ENCODE peak calls at places on chromosomes 1 and 21, in nine cellular contexts. One of them, this sample, is unnamed.

GRCh38 chr1:55916480-55916879 is 662.9 kb downstream of the PLPP3 start:
- DNase-seq in IMR-90: peak
- DNase-seq in NB4: no peak
- DNase-seq in HepG2: no peak
- DNase-seq in heart left ventricle: no peak
- DNase-seq in tibial nerve: no peak
- DNase-seq in esophagus squamous epithelium: no peak
- DNase-seq in vagina: no peak
- DNase-seq in adrenal gland: no peak
- DNase-seq in this sample: no peak

GRCh38 chr1:109904105-109904817 is 6.4 kb upstream of the CSF1 start:
- DNase-seq in heart left ventricle: no peak
- DNase-seq in IMR-90: no peak
- DNase-seq in NB4: no peak
- DNase-seq in HepG2: peak
- DNase-seq in tibial nerve: no peak
- DNase-seq in vagina: no peak
- DNase-seq in esophagus squamous epithelium: no peak
- DNase-seq in adrenal gland: no peak
- DNase-seq in this sample: no peak

GRCh38 chr1:200877839-200878551 is 5.2 kb downstream of the GPR25 start:
- DNase-seq in NB4: no peak
- DNase-seq in vagina: no peak
- DNase-seq in esophagus squamous epithelium: no peak
- DNase-seq in HepG2: no peak
- DNase-seq in adrenal gland: no peak
- DNase-seq in tibial nerve: no peak
- DNase-seq in IMR-90: no peak
- DNase-seq in heart left ventricle: no peak
- DNase-seq in this sample: no peak

GRCh38 chr1:206131037-206131436 is 13.8 kb upstream of the AVPR1B start:
- DNase-seq in adrenal gland: no peak
- DNase-seq in esophagus squamous epithelium: no peak
- DNase-seq in IMR-90: no peak
- DNase-seq in NB4: no peak
- DNase-seq in heart left ventricle: no peak
- DNase-seq in HepG2: no peak
- DNase-seq in tibial nerve: no peak
- DNase-seq in vagina: no peak
- DNase-seq in this sample: no peak

GRCh38 chr1:33429846-33430750 is 797 bp downstream of the PHC2 start:
- DNase-seq in tibial nerve: no peak
- DNase-seq in vagina: no peak
- DNase-seq in HepG2: no peak
- DNase-seq in esophagus squamous epithelium: no peak
- DNase-seq in NB4: peak
- DNase-seq in IMR-90: no peak
- DNase-seq in heart left ventricle: peak
- DNase-seq in adrenal gland: peak
- DNase-seq in this sample: peak

GRCh38 chr1:12501661-12502060 is 116.3 kb downstream of the DHRS3 start:
- DNase-seq in vagina: no peak
- DNase-seq in heart left ventricle: no peak
- DNase-seq in IMR-90: peak
- DNase-seq in esophagus squamous epithelium: no peak
- DNase-seq in NB4: no peak
- DNase-seq in tibial nerve: no peak
- DNase-seq in HepG2: no peak
- DNase-seq in adrenal gland: peak
- DNase-seq in this sample: no peak

GRCh38 chr1:159755608-159756007 is 25.2 kb upstream of the DUSP23 start:
- DNase-seq in IMR-90: no peak
- DNase-seq in heart left ventricle: no peak
- DNase-seq in vagina: no peak
- DNase-seq in tibial nerve: no peak
- DNase-seq in HepG2: no peak
- DNase-seq in NB4: peak
- DNase-seq in adrenal gland: no peak
- DNase-seq in esophagus squamous epithelium: no peak
- DNase-seq in this sample: no peak

GRCh38 chr21:35779690-35780570 is 280.4 kb downstream of the SETD4 start:
- DNase-seq in vagina: no peak
- DNase-seq in HepG2: no peak
- DNase-seq in heart left ventricle: peak
- DNase-seq in IMR-90: peak
- DNase-seq in adrenal gland: no peak
- DNase-seq in NB4: no peak
- DNase-seq in tibial nerve: no peak
- DNase-seq in esophagus squamous epithelium: no peak
- DNase-seq in this sample: no peak

GRCh38 chr1:225470691-225471452 is 43.0 kb upstream of the LBR start:
- DNase-seq in heart left ventricle: no peak
- DNase-seq in vagina: peak
- DNase-seq in NB4: no peak
- DNase-seq in adrenal gland: no peak
- DNase-seq in HepG2: no peak
- DNase-seq in tibial nerve: no peak
- DNase-seq in esophagus squamous epithelium: no peak
- DNase-seq in IMR-90: no peak
- DNase-seq in this sample: peak

GRCh38 chr1:175564119-175564518 is 179.3 kb downstream of the TNR start:
- DNase-seq in esophagus squamous epithelium: no peak
- DNase-seq in tibial nerve: no peak
- DNase-seq in HepG2: no peak
- DNase-seq in IMR-90: no peak
- DNase-seq in heart left ventricle: no peak
- DNase-seq in vagina: no peak
- DNase-seq in NB4: no peak
- DNase-seq in adrenal gland: no peak
- DNase-seq in this sample: no peak

GRCh38 chr1:156421939-156422601 is 53.1 kb downstream of the RHBG start:
- DNase-seq in IMR-90: no peak
- DNase-seq in adrenal gland: no peak
- DNase-seq in esophagus squamous epithelium: no peak
- DNase-seq in NB4: no peak
- DNase-seq in vagina: no peak
- DNase-seq in tibial nerve: no peak
- DNase-seq in heart left ventricle: no peak
- DNase-seq in HepG2: no peak
- DNase-seq in this sample: no peak
- H3K4me3 ChIP-seq in IMR-90: no peak
- H3K4me3 ChIP-seq in adrenal gland: no peak
- H3K4me3 ChIP-seq in esophagus squamous epithelium: peak
- H3K4me3 ChIP-seq in NB4: no peak
- H3K4me3 ChIP-seq in vagina: peak
- H3K4me3 ChIP-seq in tibial nerve: peak
- H3K4me3 ChIP-seq in heart left ventricle: peak
- H3K4me3 ChIP-seq in HepG2: no peak
- H3K4me3 ChIP-seq in this sample: no peak

GRCh38 chr1:24021403-24022266 is 41.5 kb upstream of the SRSF10 start:
- DNase-seq in heart left ventricle: peak
- DNase-seq in NB4: no peak
- DNase-seq in adrenal gland: peak
- DNase-seq in tibial nerve: no peak
- DNase-seq in HepG2: peak
- DNase-seq in IMR-90: no peak
- DNase-seq in vagina: no peak
- DNase-seq in esophagus squamous epithelium: no peak
- DNase-seq in this sample: no peak
- TF ChIP-seq POLR2A in heart left ventricle: no peak
- TF ChIP-seq POLR2A in NB4: no peak
- TF ChIP-seq POLR2A in adrenal gland: no peak
- TF ChIP-seq POLR2A in tibial nerve: no peak
- TF ChIP-seq POLR2A in HepG2: peak
- TF ChIP-seq POLR2A in IMR-90: no peak
- TF ChIP-seq POLR2A in vagina: no peak
- TF ChIP-seq POLR2A in esophagus squamous epithelium: no peak
- TF ChIP-seq POLR2A in this sample: no peak

GRCh38 chr1:241736387-241736786 is 84.3 kb downstream of the WDR64 start:
- DNase-seq in NB4: peak
- DNase-seq in vagina: no peak
- DNase-seq in IMR-90: no peak
- DNase-seq in esophagus squamous epithelium: no peak
- DNase-seq in adrenal gland: no peak
- DNase-seq in HepG2: no peak
- DNase-seq in tibial nerve: no peak
- DNase-seq in heart left ventricle: no peak
- DNase-seq in this sample: no peak

GRCh38 chr1:241738284-241738683 is 86.2 kb downstream of the WDR64 start:
- DNase-seq in IMR-90: no peak
- DNase-seq in NB4: no peak
- DNase-seq in esophagus squamous epithelium: no peak
- DNase-seq in vagina: no peak
- DNase-seq in tibial nerve: no peak
- DNase-seq in adrenal gland: no peak
- DNase-seq in HepG2: no peak
- DNase-seq in heart left ventricle: no peak
- DNase-seq in this sample: no peak

GRCh38 chr1:241734533-241734932 is 82.5 kb downstream of the WDR64 start:
- DNase-seq in NB4: no peak
- DNase-seq in adrenal gland: no peak
- DNase-seq in heart left ventricle: no peak
- DNase-seq in tibial nerve: no peak
- DNase-seq in HepG2: no peak
- DNase-seq in vagina: no peak
- DNase-seq in IMR-90: no peak
- DNase-seq in esophagus squamous epithelium: no peak
- DNase-seq in this sample: no peak

GRCh38 chr1:241742084-241742483 is 90.0 kb downstream of the WDR64 start:
- DNase-seq in adrenal gland: no peak
- DNase-seq in heart left ventricle: no peak
- DNase-seq in esophagus squamous epithelium: no peak
- DNase-seq in IMR-90: no peak
- DNase-seq in vagina: no peak
- DNase-seq in NB4: no peak
- DNase-seq in tibial nerve: no peak
- DNase-seq in HepG2: no peak
- DNase-seq in this sample: no peak

DNA sequence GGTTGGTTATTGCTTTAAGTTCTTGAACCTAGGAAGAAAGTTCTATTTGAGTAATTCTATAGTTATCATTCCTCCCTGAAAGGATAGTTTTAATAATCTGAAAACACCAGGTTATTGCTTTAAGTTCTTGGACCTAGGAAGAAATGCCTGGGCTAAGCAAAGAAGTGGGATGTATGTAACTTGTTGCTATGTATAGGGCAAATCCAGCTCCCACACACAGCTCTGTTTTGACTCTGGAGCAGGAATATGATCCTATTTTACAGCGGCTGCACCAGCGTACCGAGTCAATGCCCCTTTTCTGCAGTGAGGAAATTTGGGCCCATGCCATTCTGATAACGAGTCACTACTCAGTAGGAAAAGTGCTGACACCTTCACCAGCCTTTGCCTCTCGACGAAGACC is 86.6 kb downstream of the WDR64 start:
- DNase-seq in heart left ventricle: no peak
- DNase-seq in tibial nerve: no peak
- DNase-seq in esophagus squamous epithelium: no peak
- DNase-seq in adrenal gland: no peak
- DNase-seq in IMR-90: no peak
- DNase-seq in HepG2: no peak
- DNase-seq in NB4: no peak
- DNase-seq in vagina: no peak
- DNase-seq in this sample: no peak
- TF ChIP-seq CTCF in heart left ventricle: no peak
- TF ChIP-seq CTCF in tibial nerve: no peak
- TF ChIP-seq CTCF in esophagus squamous epithelium: no peak
- TF ChIP-seq CTCF in adrenal gland: no peak
- TF ChIP-seq CTCF in IMR-90: no peak
- TF ChIP-seq CTCF in HepG2: no peak
- TF ChIP-seq CTCF in NB4: no peak
- TF ChIP-seq CTCF in vagina: no peak
- TF ChIP-seq CTCF in this sample: no peak

GRCh38 chr1:168225476-168226190 is at the start of gene SFT2D2:
- DNase-seq in NB4: peak
- DNase-seq in esophagus squamous epithelium: peak
- DNase-seq in IMR-90: peak
- DNase-seq in adrenal gland: peak
- DNase-seq in vagina: no peak
- DNase-seq in HepG2: peak
- DNase-seq in heart left ventricle: peak
- DNase-seq in tibial nerve: peak
- DNase-seq in this sample: peak

GRCh38 chr1:168230709-168231108 is 4.9 kb downstream of the SFT2D2 start:
- DNase-seq in tibial nerve: no peak
- DNase-seq in IMR-90: no peak
- DNase-seq in NB4: no peak
- DNase-seq in adrenal gland: no peak
- DNase-seq in HepG2: peak
- DNase-seq in vagina: no peak
- DNase-seq in heart left ventricle: no peak
- DNase-seq in esophagus squamous epithelium: no peak
- DNase-seq in this sample: no peak

GRCh38 chr1:168229893-168230292 is 4.1 kb downstream of the SFT2D2 start:
- DNase-seq in NB4: no peak
- DNase-seq in esophagus squamous epithelium: no peak
- DNase-seq in HepG2: no peak
- DNase-seq in IMR-90: no peak
- DNase-seq in tibial nerve: no peak
- DNase-seq in heart left ventricle: no peak
- DNase-seq in adrenal gland: no peak
- DNase-seq in vagina: no peak
- DNase-seq in this sample: no peak

GRCh38 chr1:168224991-168225390 is 813 bp upstream of the SFT2D2 start:
- DNase-seq in tibial nerve: no peak
- DNase-seq in esophagus squamous epithelium: no peak
- DNase-seq in HepG2: no peak
- DNase-seq in IMR-90: no peak
- DNase-seq in adrenal gland: no peak
- DNase-seq in vagina: no peak
- DNase-seq in NB4: peak
- DNase-seq in heart left ventricle: no peak
- DNase-seq in this sample: no peak

GRCh38 chr1:168227620-168228019 is 1.8 kb downstream of the SFT2D2 start:
- DNase-seq in tibial nerve: no peak
- DNase-seq in NB4: no peak
- DNase-seq in HepG2: no peak
- DNase-seq in vagina: no peak
- DNase-seq in adrenal gland: no peak
- DNase-seq in IMR-90: no peak
- DNase-seq in heart left ventricle: no peak
- DNase-seq in esophagus squamous epithelium: no peak
- DNase-seq in this sample: no peak
- H3K4me3 ChIP-seq in tibial nerve: no peak
- H3K4me3 ChIP-seq in NB4: peak
- H3K4me3 ChIP-seq in HepG2: peak
- H3K4me3 ChIP-seq in vagina: peak
- H3K4me3 ChIP-seq in adrenal gland: no peak
- H3K4me3 ChIP-seq in IMR-90: no peak
- H3K4me3 ChIP-seq in heart left ventricle: peak
- H3K4me3 ChIP-seq in esophagus squamous epithelium: no peak
- H3K4me3 ChIP-seq in this sample: peak

GRCh38 chr1:155976913-155977606 is 1.3 kb downstream of the ARHGEF2 start:
- DNase-seq in IMR-90: no peak
- DNase-seq in adrenal gland: no peak
- DNase-seq in vagina: no peak
- DNase-seq in esophagus squamous epithelium: no peak
- DNase-seq in HepG2: no peak
- DNase-seq in heart left ventricle: no peak
- DNase-seq in NB4: peak
- DNase-seq in tibial nerve: no peak
- DNase-seq in this sample: no peak
- TF ChIP-seq POLR2A in IMR-90: no peak
- TF ChIP-seq POLR2A in adrenal gland: no peak
- TF ChIP-seq POLR2A in vagina: no peak
- TF ChIP-seq POLR2A in esophagus squamous epithelium: no peak
- TF ChIP-seq POLR2A in HepG2: no peak
- TF ChIP-seq POLR2A in heart left ventricle: no peak
- TF ChIP-seq POLR2A in NB4: no peak
- TF ChIP-seq POLR2A in tibial nerve: no peak
- TF ChIP-seq POLR2A in this sample: no peak

This sample was measured in uterus.